ENCODE peak calls at places on chromosomes 6 and 20, in seven cellular contexts. Z is kidney epithelial cell, C is prostate gland, X is Caco-2, P is psoas muscle, A is ovary, H is endodermal cell. J is an unnamed sample.
A peak's percentile ranks its signal among the peaks of the same experiment; 100 is the strongest.

GRCh38 chr6:20211037-20211940 is 980 bp downstream of the MBOAT1 start:
- DNase-seq in Z (no peak), C (peak; percentile 75), X (no peak), P (no peak), A (no peak), H (peak; percentile 80), J (no peak)

GRCh38 chr20:36549942-36550796 is 8.8 kb downstream of the MYL9 start:
- DNase-seq in Z (no peak), C (no peak), X (no peak), P (peak; percentile 24), A (peak; percentile 59), H (peak; percentile 45), J (peak; percentile 41)

GRCh38 chr20:32189691-32190607 is 17.6 kb downstream of the PLAGL2 start:
- DNase-seq in Z (no peak), C (peak; percentile 65), X (no peak), P (peak; percentile 52), A (peak; percentile 65), H (peak; percentile 89), J (peak; percentile 36)

GRCh38 chr6:113122060-113122459 is 735.1 kb upstream of the MARCKS start:
- DNase-seq in Z (peak; percentile 92), C (no peak), X (peak; percentile 38), P (no peak), A (no peak), H (peak; percentile 66), J (no peak)

GRCh38 chr6:136501081-136501480 is 49.1 kb downstream of the MAP7 start:
- DNase-seq in Z (no peak), C (no peak), X (no peak), P (no peak), A (no peak), H (no peak), J (no peak)

GRCh38 chr6:139882977-139883728 is 508.7 kb upstream of the CITED2 start:
- DNase-seq in Z (no peak), C (no peak), X (no peak), P (no peak), A (no peak), H (peak; percentile 44), J (no peak)

GRCh38 chr6:43978473-43979360 is 148.5 kb downstream of the MRPL14 start:
- DNase-seq in Z (no peak), C (no peak), X (no peak), P (no peak), A (no peak), H (peak; percentile 48), J (no peak)

GRCh38 chr6:40668203-40668602 is 81.0 kb upstream of the LRFN2 start:
- DNase-seq in Z (no peak), C (no peak), X (no peak), P (no peak), A (no peak), H (no peak), J (no peak)

GRCh38 chr6:161443868-161444267 is 170.0 kb upstream of the AGPAT4 start:
- DNase-seq in Z (no peak), C (no peak), X (no peak), P (no peak), A (no peak), H (peak; percentile 88), J (no peak)

GRCh38 chr6:128739112-128739511 is 143.8 kb upstream of the LAMA2 start:
- DNase-seq in Z (no peak), C (no peak), X (no peak), P (no peak), A (no peak), H (no peak), J (no peak)

GRCh38 chr20:7734216-7734615 is 206.0 kb downstream of the HAO1 start:
- DNase-seq in Z (no peak), C (no peak), X (no peak), P (no peak), A (no peak), H (no peak), J (no peak)

GRCh38 chr20:9015984-9016324 is 52.9 kb upstream of the PLCB4 start:
- DNase-seq in Z (peak; percentile 57), C (no peak), X (no peak), P (no peak), A (no peak), H (no peak), J (no peak)

GRCh38 chr20:258963-259362 is 1.4 kb downstream of the DEFB132 start:
- DNase-seq in Z (no peak), C (no peak), X (no peak), P (no peak), A (no peak), H (no peak), J (no peak)

GRCh38 chr20:17287503-17287902 is 60.7 kb downstream of the PCSK2 start:
- DNase-seq in Z (no peak), C (no peak), X (no peak), P (no peak), A (no peak), H (peak; percentile 76), J (no peak)

GRCh38 chr6:24692415-24692814 is 25.5 kb downstream of the ACOT13 start:
- DNase-seq in Z (no peak), C (no peak), X (no peak), P (no peak), A (no peak), H (no peak), J (no peak)

GRCh38 chr20:14401479-14402138 is 64.2 kb upstream of the FLRT3 start:
- DNase-seq in Z (no peak), C (no peak), X (no peak), P (no peak), A (no peak), H (no peak), J (no peak)

GRCh38 chr20:56592211-56592610 is 36.9 kb upstream of the TFAP2C start:
- DNase-seq in Z (no peak), C (no peak), X (no peak), P (no peak), A (no peak), H (no peak), J (no peak)

GRCh38 chr6:2575191-2575590 is 175.5 kb downstream of the MYLK4 start:
- DNase-seq in Z (no peak), C (no peak), X (no peak), P (no peak), A (no peak), H (no peak), J (no peak)

GRCh38 chr6:80553071-80553740 is 446.7 kb downstream of the BCKDHB start:
- DNase-seq in Z (no peak), C (no peak), X (no peak), P (no peak), A (no peak), H (no peak), J (no peak)

GRCh38 chr20:59242714-59243626 is 57.4 kb upstream of the EDN3 start:
- DNase-seq in Z (no peak), C (no peak), X (no peak), P (no peak), A (no peak), H (no peak), J (no peak)
- H3K27me3 ChIP-seq in Z (no peaks in the 10 kb centered on the region), C (no peaks in the 10 kb centered on the region), X (no peaks in the 10 kb centered on the region), P (peaks cover 4% of the 10 kb centered on the region), A (no peaks in the 10 kb centered on the region), H (no peaks in the 10 kb centered on the region), J (peaks cover 8% of the 10 kb centered on the region)

DNA sequence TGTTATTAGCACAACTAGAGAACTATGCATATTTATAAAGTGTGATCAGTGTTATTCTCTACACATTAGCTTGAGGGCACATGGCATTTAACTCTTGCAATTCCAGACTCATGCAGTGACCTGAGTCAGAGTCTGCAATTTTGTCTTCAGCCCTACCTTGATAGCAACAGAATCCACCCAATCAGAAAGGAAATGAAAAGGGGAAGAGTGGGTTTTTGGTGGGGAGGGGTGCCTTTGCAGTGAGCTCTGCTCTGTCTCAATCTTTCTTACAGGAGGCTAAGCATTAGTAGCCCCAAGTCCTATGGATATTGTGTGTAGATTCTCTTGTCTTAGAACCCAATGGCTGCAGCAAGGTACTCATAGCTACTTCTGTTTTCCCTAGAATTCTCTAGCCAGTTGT is 489.2 kb downstream of the DHX35 start:
- DNase-seq in Z (no peak), C (no peak), X (no peak), P (no peak), A (no peak), H (no peak), J (no peak)
- H3K27me3 ChIP-seq in Z (no peaks in the 10 kb centered on the region), C (no peaks in the 10 kb centered on the region), X (no peaks in the 10 kb centered on the region), P (no peaks in the 10 kb centered on the region), A (no peaks in the 10 kb centered on the region), H (peaks cover 11% of the 10 kb centered on the region), J (no peaks in the 10 kb centered on the region)

DNA sequence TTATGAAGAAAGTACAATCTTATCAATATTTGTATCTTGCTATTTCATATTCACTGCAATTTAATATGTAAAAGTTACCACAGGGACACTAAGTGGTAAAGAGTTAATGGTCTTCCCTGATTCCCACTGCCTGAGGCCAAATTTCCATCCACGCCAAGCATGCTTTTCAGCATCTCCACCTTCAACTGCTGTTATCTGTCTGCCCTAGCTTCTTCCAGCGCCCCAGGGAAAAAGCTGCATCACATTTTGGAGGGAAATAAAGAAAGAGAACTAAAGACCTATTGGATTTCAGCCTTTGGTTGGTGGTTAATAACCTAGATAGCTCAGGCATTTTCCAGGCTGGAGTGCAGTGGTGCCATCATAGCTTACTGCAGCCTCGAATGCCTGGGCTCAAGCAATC is 61.3 kb upstream of the NKX2-2 start:
- DNase-seq in Z (no peak), C (no peak), X (no peak), P (no peak), A (no peak), H (no peak), J (no peak)
- H3K27me3 ChIP-seq in Z (no peaks in the 10 kb centered on the region), C (no peaks in the 10 kb centered on the region), X (no peaks in the 10 kb centered on the region), P (no peaks in the 10 kb centered on the region), A (no peaks in the 10 kb centered on the region), H (peaks cover 57% of the 10 kb centered on the region), J (no peaks in the 10 kb centered on the region)

DNA sequence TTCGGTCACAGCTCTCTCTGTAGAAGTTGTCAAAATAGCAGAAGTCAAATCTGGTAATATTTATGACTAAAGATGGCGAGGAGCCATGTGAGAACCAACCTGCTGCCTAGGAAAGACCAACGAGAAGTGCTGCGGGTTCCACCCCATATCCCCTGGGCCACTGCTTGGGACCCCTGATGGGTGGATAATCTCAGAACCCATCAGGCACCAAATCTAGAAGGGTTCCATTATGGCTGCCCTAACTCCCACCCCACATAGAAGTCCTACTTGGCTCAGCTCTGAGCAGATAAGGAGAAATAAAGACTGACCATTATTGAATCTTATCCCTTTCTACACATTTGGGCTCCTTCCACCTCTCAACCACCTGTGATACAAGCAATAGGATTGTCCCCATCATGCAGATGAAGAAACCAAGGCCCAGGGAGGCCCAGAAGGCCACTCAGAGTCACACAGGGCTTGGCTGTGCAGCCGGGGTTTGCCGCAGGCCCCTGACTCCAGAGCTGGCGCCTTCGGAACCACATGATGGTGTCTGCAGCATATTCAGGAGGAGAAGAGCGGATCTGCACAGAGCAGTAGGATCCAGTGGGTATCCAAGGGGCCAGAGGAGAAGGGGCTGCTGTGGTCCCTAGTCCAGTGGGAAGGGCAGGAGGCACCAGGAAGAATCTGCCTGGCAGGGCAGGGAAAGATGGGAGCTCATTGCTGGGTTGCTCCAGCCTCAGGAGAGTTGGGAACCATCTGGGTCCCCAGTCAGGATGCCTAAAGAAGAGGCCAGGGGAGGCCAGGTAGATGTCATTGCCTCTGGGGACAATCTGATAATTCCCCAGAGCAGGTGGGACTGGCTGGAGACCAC is 9.6 kb upstream of the PCMTD2 start:
- DNase-seq in Z (no peak), C (no peak), X (peak; percentile 25), P (no peak), A (no peak), H (peak; percentile 29), J (no peak)
- H3K27me3 ChIP-seq in Z (peaks cover 18% of the 10 kb centered on the region), C (no peaks in the 10 kb centered on the region), X (no peaks in the 10 kb centered on the region), P (no peaks in the 10 kb centered on the region), A (no peaks in the 10 kb centered on the region), H (peaks cover 12% of the 10 kb centered on the region), J (no peaks in the 10 kb centered on the region)

DNA sequence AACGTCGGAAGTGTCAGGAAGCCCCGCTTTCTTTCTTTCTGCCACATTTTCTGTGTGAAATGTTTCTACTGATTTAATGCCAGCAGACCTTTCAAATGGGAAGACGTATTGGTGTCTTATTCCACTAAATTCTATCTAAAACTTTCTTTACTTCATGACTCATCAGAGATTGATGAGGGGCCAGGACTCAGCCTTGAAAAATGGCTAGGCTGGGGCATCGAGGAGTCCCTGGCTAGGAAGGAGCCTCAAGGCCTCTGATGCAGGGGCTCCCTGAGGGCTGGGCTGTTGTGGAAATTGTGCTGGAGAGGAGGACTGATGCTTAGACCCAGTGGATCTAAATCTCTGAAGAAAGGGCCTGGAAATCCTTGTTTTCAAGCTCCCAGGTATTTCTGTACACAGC is 192.8 kb upstream of the PDE10A start:
- DNase-seq in Z (no peak), C (no peak), X (no peak), P (no peak), A (no peak), H (no peak), J (no peak)
- H3K27me3 ChIP-seq in Z (peaks cover 14% of the 10 kb centered on the region), C (peaks cover 17% of the 10 kb centered on the region), X (no peaks in the 10 kb centered on the region), P (no peaks in the 10 kb centered on the region), A (no peaks in the 10 kb centered on the region), H (peaks cover 49% of the 10 kb centered on the region), J (peaks cover 3% of the 10 kb centered on the region)